ENCODE peak calls at places on chromosomes 3 and 15, in five cellular contexts. One of them, this sample, is unnamed.
A peak's percentile ranks its signal among the peaks of the same experiment; 100 is the strongest.

GRCh38 chr15:75233504-75234190 is 24.5 kb upstream of the GOLGA6C start:
- DNase-seq in H1: no peak
- DNase-seq in activated CD4-positive, alpha-beta T cell treated with anti-CD3 and anti-CD28 coated beads for 48 hours: no peak
- DNase-seq in midbrain: no peak
- DNase-seq in lower lobe of right lung: no peak
- DNase-seq in this sample: no peak

GRCh38 chr15:57752426-57752825 is 45.9 kb downstream of the POLR2M start:
- DNase-seq in activated CD4-positive, alpha-beta T cell treated with anti-CD3 and anti-CD28 coated beads for 48 hours: no peak
- DNase-seq in midbrain: peak; percentile 48
- DNase-seq in lower lobe of right lung: no peak
- DNase-seq in H1: no peak
- DNase-seq in this sample: no peak

GRCh38 chr15:69502470-69503045 is 49.9 kb downstream of the RPLP1 start:
- DNase-seq in activated CD4-positive, alpha-beta T cell treated with anti-CD3 and anti-CD28 coated beads for 48 hours: no peak
- DNase-seq in H1: no peak
- DNase-seq in lower lobe of right lung: no peak
- DNase-seq in midbrain: no peak
- DNase-seq in this sample: no peak

GRCh38 chr3:12707425-12707824 is 43.5 kb upstream of the RAF1 start:
- DNase-seq in activated CD4-positive, alpha-beta T cell treated with anti-CD3 and anti-CD28 coated beads for 48 hours: no peak
- DNase-seq in lower lobe of right lung: no peak
- DNase-seq in H1: no peak
- DNase-seq in midbrain: no peak
- DNase-seq in this sample: peak; percentile 71

GRCh38 chr3:134896141-134896540 is 101.1 kb downstream of the EPHB1 start:
- DNase-seq in lower lobe of right lung: no peak
- DNase-seq in activated CD4-positive, alpha-beta T cell treated with anti-CD3 and anti-CD28 coated beads for 48 hours: no peak
- DNase-seq in midbrain: no peak
- DNase-seq in H1: no peak
- DNase-seq in this sample: no peak

GRCh38 chr3:53921296-53921695 is 29.6 kb upstream of the SELENOK start:
- DNase-seq in midbrain: no peak
- DNase-seq in H1: no peak
- DNase-seq in lower lobe of right lung: no peak
- DNase-seq in activated CD4-positive, alpha-beta T cell treated with anti-CD3 and anti-CD28 coated beads for 48 hours: no peak
- DNase-seq in this sample: peak; percentile 14

GRCh38 chr3:40299721-40300335 is 9.7 kb upstream of the EIF1B start:
- DNase-seq in activated CD4-positive, alpha-beta T cell treated with anti-CD3 and anti-CD28 coated beads for 48 hours: no peak
- DNase-seq in midbrain: no peak
- DNase-seq in H1: no peak
- DNase-seq in lower lobe of right lung: no peak
- DNase-seq in this sample: peak; percentile 98

GRCh38 chr3:15681668-15682067 is 80.1 kb downstream of the BTD start:
- DNase-seq in activated CD4-positive, alpha-beta T cell treated with anti-CD3 and anti-CD28 coated beads for 48 hours: no peak
- DNase-seq in midbrain: no peak
- DNase-seq in lower lobe of right lung: no peak
- DNase-seq in H1: no peak
- DNase-seq in this sample: peak; percentile 45

GRCh38 chr3:187679638-187680396 is 9.6 kb upstream of the SST start:
- DNase-seq in activated CD4-positive, alpha-beta T cell treated with anti-CD3 and anti-CD28 coated beads for 48 hours: peak; percentile 77
- DNase-seq in midbrain: peak; percentile 69
- DNase-seq in lower lobe of right lung: peak; percentile 74
- DNase-seq in H1: peak; percentile 63
- DNase-seq in this sample: peak; percentile 70

GRCh38 chr3:122356402-122356801 is 26.6 kb downstream of the MIX23 start:
- DNase-seq in activated CD4-positive, alpha-beta T cell treated with anti-CD3 and anti-CD28 coated beads for 48 hours: no peak
- DNase-seq in lower lobe of right lung: no peak
- DNase-seq in H1: peak; percentile 25
- DNase-seq in midbrain: peak; percentile 0
- DNase-seq in this sample: peak; percentile 58

GRCh38 chr3:47732143-47732542 is 49.5 kb downstream of the SMARCC1 start:
- DNase-seq in lower lobe of right lung: no peak
- DNase-seq in activated CD4-positive, alpha-beta T cell treated with anti-CD3 and anti-CD28 coated beads for 48 hours: no peak
- DNase-seq in H1: no peak
- DNase-seq in midbrain: no peak
- DNase-seq in this sample: no peak

GRCh38 chr15:63188247-63188936 is 1.0 kb upstream of the RAB8B start:
- DNase-seq in lower lobe of right lung: no peak
- DNase-seq in midbrain: peak; percentile 65
- DNase-seq in activated CD4-positive, alpha-beta T cell treated with anti-CD3 and anti-CD28 coated beads for 48 hours: peak; percentile 43
- DNase-seq in H1: no peak
- DNase-seq in this sample: no peak

GRCh38 chr3:195150194-195151118 is 120.5 kb downstream of the XXYLT1 start:
- DNase-seq in H1: peak; percentile 29
- DNase-seq in midbrain: peak; percentile 34
- DNase-seq in lower lobe of right lung: peak; percentile 86
- DNase-seq in activated CD4-positive, alpha-beta T cell treated with anti-CD3 and anti-CD28 coated beads for 48 hours: peak; percentile 27
- DNase-seq in this sample: peak; percentile 88

GRCh38 chr3:152658977-152659376 is 176.0 kb upstream of the P2RY1 start:
- DNase-seq in midbrain: no peak
- DNase-seq in H1: no peak
- DNase-seq in lower lobe of right lung: no peak
- DNase-seq in activated CD4-positive, alpha-beta T cell treated with anti-CD3 and anti-CD28 coated beads for 48 hours: no peak
- DNase-seq in this sample: no peak

GRCh38 chr15:68230157-68231100 is 901 bp upstream of the CLN6 start:
- DNase-seq in H1: no peak
- DNase-seq in midbrain: no peak
- DNase-seq in activated CD4-positive, alpha-beta T cell treated with anti-CD3 and anti-CD28 coated beads for 48 hours: peak; percentile 26
- DNase-seq in lower lobe of right lung: no peak
- DNase-seq in this sample: no peak

GRCh38 chr15:74277245-74277644 is 41.1 kb downstream of the CCDC33 start:
- DNase-seq in lower lobe of right lung: no peak
- DNase-seq in activated CD4-positive, alpha-beta T cell treated with anti-CD3 and anti-CD28 coated beads for 48 hours: no peak
- DNase-seq in H1: no peak
- DNase-seq in midbrain: no peak
- DNase-seq in this sample: no peak

GRCh38 chr3:185149591-185149990 is 3.3 kb downstream of the C3orf70 start:
- DNase-seq in lower lobe of right lung: no peak
- DNase-seq in activated CD4-positive, alpha-beta T cell treated with anti-CD3 and anti-CD28 coated beads for 48 hours: no peak
- DNase-seq in H1: no peak
- DNase-seq in midbrain: peak; percentile 47
- DNase-seq in this sample: no peak

GRCh38 chr3:4596596-4596995 is 103.4 kb downstream of the ITPR1 start:
- DNase-seq in midbrain: no peak
- DNase-seq in lower lobe of right lung: no peak
- DNase-seq in H1: no peak
- DNase-seq in activated CD4-positive, alpha-beta T cell treated with anti-CD3 and anti-CD28 coated beads for 48 hours: no peak
- DNase-seq in this sample: no peak

GRCh38 chr3:15114466-15115358 is 15.8 kb upstream of the RBSN start:
- DNase-seq in H1: no peak
- DNase-seq in lower lobe of right lung: no peak
- DNase-seq in midbrain: no peak
- DNase-seq in activated CD4-positive, alpha-beta T cell treated with anti-CD3 and anti-CD28 coated beads for 48 hours: no peak
- DNase-seq in this sample: no peak

GRCh38 chr3:133797396-133798105 is 8.1 kb upstream of the SRPRB start:
- DNase-seq in activated CD4-positive, alpha-beta T cell treated with anti-CD3 and anti-CD28 coated beads for 48 hours: no peak
- DNase-seq in lower lobe of right lung: no peak
- DNase-seq in H1: no peak
- DNase-seq in midbrain: no peak
- DNase-seq in this sample: peak; percentile 40

GRCh38 chr15:48244923-48245322 is 38.8 kb downstream of the SLC12A1 start:
- DNase-seq in midbrain: no peak
- DNase-seq in lower lobe of right lung: no peak
- DNase-seq in H1: no peak
- DNase-seq in activated CD4-positive, alpha-beta T cell treated with anti-CD3 and anti-CD28 coated beads for 48 hours: no peak
- DNase-seq in this sample: peak; percentile 83

GRCh38 chr3:14225421-14225820 is 46.8 kb downstream of the LSM3 start:
- DNase-seq in activated CD4-positive, alpha-beta T cell treated with anti-CD3 and anti-CD28 coated beads for 48 hours: no peak
- DNase-seq in midbrain: no peak
- DNase-seq in lower lobe of right lung: no peak
- DNase-seq in H1: no peak
- DNase-seq in this sample: no peak

GRCh38 chr15:64858136-64858535 is 16.4 kb downstream of the PLEKHO2 start:
- DNase-seq in lower lobe of right lung: no peak
- DNase-seq in H1: no peak
- DNase-seq in activated CD4-positive, alpha-beta T cell treated with anti-CD3 and anti-CD28 coated beads for 48 hours: no peak
- DNase-seq in midbrain: peak; percentile 19
- DNase-seq in this sample: peak; percentile 55

GRCh38 chr15:91956026-91956723 is 102.7 kb downstream of the SLCO3A1 start:
- DNase-seq in H1: no peak
- DNase-seq in midbrain: no peak
- DNase-seq in lower lobe of right lung: no peak
- DNase-seq in activated CD4-positive, alpha-beta T cell treated with anti-CD3 and anti-CD28 coated beads for 48 hours: no peak
- DNase-seq in this sample: no peak